ENCODE peak calls at places on chromosomes 2 and 18, in five cellular contexts. V, Q, C, P and O are unnamed samples. For H3K27me3, the result is how much of the 10 kb centered on the place peaks cover.

GRCh38 chr2:73111300-73112025 is 1.3 kb downstream of the RAB11FIP5 start:
- DNase-seq in V (peak), Q (peak), C (peak), P (no peak), O (no peak)

GRCh38 chr2:53202063-53202462 is 565.5 kb upstream of the CHAC2 start:
- DNase-seq in V (no peak), Q (peak), C (peak), P (no peak), O (no peak)

GRCh38 chr2:19003554-19003953 is 354.9 kb downstream of the OSR1 start:
- DNase-seq in V (no peak), Q (no peak), C (no peak), P (no peak), O (no peak)

GRCh38 chr2:196991061-196991460 is 64.6 kb upstream of the PGAP1 start:
- DNase-seq in V (no peak), Q (no peak), C (no peak), P (no peak), O (no peak)

GRCh38 chr2:58204195-58204959 is 36.7 kb downstream of the FANCL start:
- DNase-seq in V (no peak), Q (no peak), C (peak), P (no peak), O (no peak)

GRCh38 chr2:164928101-164928673 is 27.1 kb downstream of the SLC38A11 start:
- DNase-seq in V (no peak), Q (no peak), C (no peak), P (no peak), O (no peak)

GRCh38 chr18:50203801-50204604 is 9.1 kb upstream of the MYO5B start:
- DNase-seq in V (peak), Q (peak), C (peak), P (no peak), O (no peak)

GRCh38 chr18:59907660-59908059 is 7.9 kb downstream of the PMAIP1 start:
- DNase-seq in V (no peak), Q (no peak), C (no peak), P (no peak), O (no peak)

GRCh38 chr2:52386433-52386832 is 1354.5 kb upstream of the NRXN1 start:
- DNase-seq in V (no peak), Q (no peak), C (no peak), P (no peak), O (no peak)

GRCh38 chr2:113406114-113406513 is 31.4 kb upstream of the ZNG1B start:
- DNase-seq in V (no peak), Q (no peak), C (no peak), P (no peak), O (no peak)

GRCh38 chr18:46877329-46877987 is 39.8 kb downstream of the PIAS2 start:
- DNase-seq in V (no peak), Q (no peak), C (no peak), P (no peak), O (no peak)

GRCh38 chr2:204431529-204431928 is 113.7 kb upstream of the PARD3B start:
- DNase-seq in V (no peak), Q (no peak), C (no peak), P (no peak), O (no peak)

GRCh38 chr2:79717364-79718007 is 204.6 kb downstream of the CTNNA2 start:
- DNase-seq in V (no peak), Q (peak), C (peak), P (no peak), O (no peak)

GRCh38 chr2:74206180-74206688 is 7.8 kb downstream of the MTHFD2 start:
- DNase-seq in V (peak), Q (peak), C (no peak), P (no peak), O (no peak)

GRCh38 chr2:12717988-12718661 is 1.4 kb downstream of the TRIB2 start:
- DNase-seq in V (no peak), Q (peak), C (no peak), P (no peak), O (peak)

GRCh38 chr2:12720181-12720580 is 3.4 kb downstream of the TRIB2 start:
- DNase-seq in V (no peak), Q (peak), C (no peak), P (no peak), O (peak)

GRCh38 chr2:12717191-12717987 is 653 bp downstream of the TRIB2 start:
- DNase-seq in V (peak), Q (peak), C (no peak), P (peak), O (no peak)

GRCh38 chr2:12719400-12720104 is 2.8 kb downstream of the TRIB2 start:
- DNase-seq in V (no peak), Q (peak), C (no peak), P (no peak), O (no peak)

DNA sequence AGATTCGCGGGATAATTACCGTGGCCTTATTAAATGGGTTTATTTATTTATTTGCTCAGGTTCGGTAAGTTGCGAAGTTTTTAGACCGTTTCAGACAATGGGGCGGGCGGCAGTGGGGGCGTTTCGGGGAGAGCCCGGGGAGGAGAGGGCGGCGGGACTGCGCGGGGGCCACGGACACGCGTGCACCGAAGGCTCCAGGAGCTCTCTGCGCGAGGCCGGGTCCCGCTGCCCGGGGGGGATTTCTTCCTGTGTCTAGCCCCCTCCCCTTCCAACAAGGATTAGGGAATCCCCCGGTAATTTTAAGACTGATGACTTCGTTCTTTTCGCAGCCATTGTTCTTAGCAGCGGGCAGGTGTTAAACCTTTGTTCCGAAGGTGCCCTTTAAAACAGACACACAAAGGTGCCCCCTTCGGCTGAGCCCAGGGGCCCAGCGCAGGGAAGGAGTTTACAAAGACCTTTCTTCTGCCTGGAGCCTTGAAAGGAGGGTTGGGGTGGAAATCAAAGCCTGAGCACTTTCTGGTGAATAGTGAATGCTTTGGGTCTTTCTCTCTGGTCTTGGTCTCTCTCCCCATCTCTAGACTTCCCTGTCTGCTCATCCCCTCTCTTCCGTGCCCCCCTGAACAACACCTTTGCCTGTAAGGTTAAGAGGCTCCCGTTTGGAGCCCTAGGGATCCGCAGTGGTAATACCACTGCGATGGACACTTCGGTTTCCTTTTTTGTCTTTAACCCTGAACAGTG is 2.1 kb downstream of the TRIB2 start:
- DNase-seq in V (peak), Q (peak), C (no peak), P (no peak), O (no peak)
- TF ChIP-seq CTCF in V (no peak), Q (no peak), C (no peak), P (no peak), O (no peak)

GRCh38 chr2:39712953-39713352 is 47.2 kb downstream of the TMEM178A start:
- DNase-seq in V (no peak), Q (peak), C (no peak), P (no peak), O (no peak)
- H3K27me3 ChIP-seq in V (under half), Q (under half), C (under half), P (under half), O (under half)

GRCh38 chr2:220079595-220079994 is 452.2 kb downstream of the SLC4A3 start:
- DNase-seq in V (no peak), Q (no peak), C (no peak), P (no peak), O (no peak)

GRCh38 chr2:220078439-220078838 is 451.0 kb downstream of the SLC4A3 start:
- DNase-seq in V (no peak), Q (peak), C (no peak), P (no peak), O (no peak)

GRCh38 chr2:220075835-220076234 is 448.4 kb downstream of the SLC4A3 start:
- DNase-seq in V (no peak), Q (no peak), C (no peak), P (no peak), O (no peak)

GRCh38 chr2:220077488-220077887 is 450.1 kb downstream of the SLC4A3 start:
- DNase-seq in V (no peak), Q (peak), C (no peak), P (no peak), O (no peak)

DNA sequence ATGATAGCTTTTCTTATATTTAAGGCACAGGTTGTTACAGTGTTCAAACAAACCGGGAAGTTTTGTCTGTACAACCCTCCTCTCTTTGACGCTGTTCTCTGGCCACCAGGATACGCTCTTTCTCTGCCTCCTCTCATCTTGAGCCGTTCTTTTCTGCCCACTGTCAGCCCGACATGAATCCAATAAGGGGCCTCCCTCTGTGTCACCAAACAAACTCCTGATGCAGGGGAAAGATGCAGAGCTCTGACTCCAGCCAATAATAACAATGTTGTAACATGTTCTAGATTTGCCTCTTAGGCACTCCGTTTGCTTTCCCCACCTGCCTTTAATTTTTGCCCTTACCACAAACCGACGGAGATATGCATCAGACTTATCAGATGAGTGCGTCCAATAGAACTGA is 449.3 kb downstream of the SLC4A3 start:
- DNase-seq in V (no peak), Q (peak), C (no peak), P (no peak), O (no peak)
- TF ChIP-seq CTCF in V (no peak), Q (peak), C (peak), P (no peak), O (no peak)

DNA sequence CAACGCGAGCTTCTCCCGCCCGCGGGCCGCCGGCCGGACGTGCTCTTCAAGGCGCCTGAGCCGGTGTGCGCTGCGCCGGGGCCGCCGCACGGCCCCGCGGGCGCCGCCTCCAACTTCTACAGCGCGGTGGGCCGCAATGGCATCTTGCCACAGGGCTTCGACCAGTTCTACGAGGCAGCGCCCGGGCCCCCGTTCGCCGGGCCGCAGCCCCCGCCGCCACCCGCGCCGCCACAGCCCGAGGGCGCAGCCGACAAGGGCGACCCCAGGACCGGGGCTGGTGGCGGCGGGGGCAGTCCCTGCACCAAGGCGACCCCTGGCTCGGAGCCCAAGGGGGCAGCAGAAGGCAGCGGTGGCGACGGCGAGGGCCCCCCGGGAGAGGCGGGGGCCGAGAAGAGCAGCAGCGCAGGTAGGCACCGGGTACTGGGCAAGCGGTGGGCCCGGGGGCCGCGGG is 676 bp downstream of the HOXD11 start:
- DNase-seq in V (no peak), Q (no peak), C (no peak), P (no peak), O (no peak)
- H3K27me3 ChIP-seq in V (half or more), Q (half or more), C (half or more), P (half or more), O (under half)

GRCh38 chr2:24351981-24352380 is 8.4 kb downstream of the ITSN2 start:
- DNase-seq in V (no peak), Q (no peak), C (no peak), P (no peak), O (no peak)
- TF ChIP-seq CTCF in V (peak), Q (no peak), C (no peak), P (no peak), O (no peak)

GRCh38 chr18:74436158-74436755 is 20.9 kb downstream of the DIPK1C start:
- DNase-seq in V (no peak), Q (no peak), C (no peak), P (no peak), O (no peak)
- H3K27me3 ChIP-seq in V (under half), Q (under half), C (under half), P (under half), O (under half)

GRCh38 chr18:12741351-12741750 is 38.5 kb downstream of the PSMG2 start:
- DNase-seq in V (no peak), Q (peak), C (peak), P (no peak), O (no peak)

GRCh38 chr18:12747530-12748315 is 44.9 kb downstream of the PSMG2 start:
- DNase-seq in V (peak), Q (peak), C (no peak), P (no peak), O (no peak)

GRCh38 chr18:12745095-12745820 is 42.4 kb downstream of the PSMG2 start:
- DNase-seq in V (no peak), Q (no peak), C (no peak), P (no peak), O (no peak)

GRCh38 chr18:12742453-12742852 is 39.6 kb downstream of the PSMG2 start:
- DNase-seq in V (no peak), Q (peak), C (no peak), P (no peak), O (no peak)

DNA sequence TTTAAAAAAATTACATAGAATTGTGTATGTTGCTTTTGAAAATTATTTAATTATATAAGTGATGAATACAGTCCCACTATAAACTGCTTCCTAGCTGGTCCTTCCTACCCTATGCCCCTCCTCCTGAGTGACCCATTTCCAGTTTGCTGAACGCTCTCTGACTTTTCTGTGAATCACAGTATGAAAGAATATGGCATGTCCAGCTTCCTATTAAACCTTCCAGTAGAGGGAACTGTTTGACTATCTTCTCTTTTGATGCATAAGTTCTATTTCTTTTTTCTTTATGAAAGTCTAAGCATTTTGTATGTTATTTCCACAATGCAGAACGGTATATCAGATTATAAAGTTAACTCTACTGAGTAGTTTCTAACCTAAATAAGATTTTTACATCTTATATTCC is 41.3 kb downstream of the PSMG2 start:
- DNase-seq in V (peak), Q (peak), C (peak), P (no peak), O (no peak)
- TF ChIP-seq CTCF in V (peak), Q (peak), C (peak), P (peak), O (peak)

GRCh38 chr2:181690851-181691250 is 10.5 kb upstream of the NEUROD1 start:
- DNase-seq in V (no peak), Q (no peak), C (no peak), P (no peak), O (no peak)
- H3K27me3 ChIP-seq in V (under half), Q (under half), C (under half), P (under half), O (under half)

GRCh38 chr2:40487592-40487991 is 35.7 kb upstream of the SLC8A1 start:
- DNase-seq in V (no peak), Q (peak), C (no peak), P (no peak), O (no peak)
- TF ChIP-seq CTCF in V (no peak), Q (no peak), C (no peak), P (no peak), O (no peak)